ENCODE peak calls at places on chromosomes 4 and X, in six cellular contexts. P is pons; E is CD4-positive, CD25-positive, alpha-beta regulatory T cell; G is upper lobe of right lung; X is amygdala; M is islet precursor cell. Q is an unnamed sample.

GRCh38 chr4:110046588-110047049 is 133.9 kb downstream of the EGF start:
- DNase-seq in P (peak), G (no peak), M (no peak), X (peak), E (no peak), Q (peak)

GRCh38 chrX:10173331-10173900 is 16.6 kb downstream of the CLCN4 start:
- DNase-seq in X (no peak), G (no peak), E (no peak), M (peak), P (no peak), Q (peak)

GRCh38 chr4:29278580-29278979 is 1441.6 kb upstream of the PCDH7 start:
- DNase-seq in M (no peak), G (no peak), E (no peak), X (no peak), P (no peak), Q (no peak)

GRCh38 chrX:25015486-25016360 is at the start of gene ARX:
- DNase-seq in M (peak), P (no peak), X (peak), E (peak), G (peak), Q (peak)

GRCh38 chr4:128285085-128286023 is 2.3 kb downstream of the PGRMC2 start:
- DNase-seq in M (no peak), X (no peak), G (no peak), E (no peak), P (no peak), Q (no peak)

GRCh38 chr4:168717852-168718251 is 221.0 kb downstream of the PALLD start:
- DNase-seq in M (no peak), E (no peak), G (no peak), X (no peak), P (no peak), Q (no peak)

GRCh38 chr4:142565771-142566170 is 280.3 kb downstream of the INPP4B start:
- DNase-seq in G (no peak), E (peak), X (no peak), M (no peak), P (no peak), Q (no peak)

GRCh38 chr4:138460477-138460876 is 218.3 kb upstream of the SLC7A11 start:
- DNase-seq in X (no peak), G (no peak), E (no peak), P (no peak), M (no peak), Q (no peak)

GRCh38 chrX:19673334-19674040 is 158.2 kb upstream of the MAP3K15 start:
- DNase-seq in G (peak), E (no peak), X (no peak), M (peak), P (no peak), Q (peak)

GRCh38 chr4:55906323-55906722 is 42.4 kb upstream of the CEP135 start:
- DNase-seq in X (no peak), P (no peak), M (no peak), G (no peak), E (no peak), Q (no peak)

GRCh38 chrX:20139966-20140365 is 1.7 kb downstream of the EIF1AX start:
- DNase-seq in M (no peak), E (no peak), G (no peak), P (no peak), X (no peak), Q (no peak)

GRCh38 chr4:158791588-158791987 is 22.8 kb downstream of the FNIP2 start:
- DNase-seq in M (no peak), X (no peak), P (no peak), G (no peak), E (no peak), Q (no peak)

GRCh38 chr4:110484767-110485166 is 8.8 kb downstream of the ENPEP start:
- DNase-seq in M (peak), X (no peak), E (no peak), G (no peak), P (no peak), Q (peak)

GRCh38 chr4:60817609-60818008 is 382.5 kb upstream of the ADGRL3 start:
- DNase-seq in P (no peak), G (no peak), M (no peak), X (no peak), E (no peak), Q (no peak)

GRCh38 chr4:40621229-40621591 is 8.5 kb downstream of the RBM47 start:
- DNase-seq in X (no peak), E (no peak), M (no peak), P (no peak), G (no peak), Q (no peak)

GRCh38 chrX:115367956-115368355 is 78.4 kb downstream of the LUZP4 start:
- DNase-seq in G (no peak), M (no peak), X (no peak), E (no peak), P (peak), Q (no peak)

GRCh38 chr4:145218251-145218650 is 37.9 kb upstream of the OTUD4 start:
- DNase-seq in M (no peak), E (no peak), P (no peak), G (no peak), X (no peak), Q (no peak)

GRCh38 chr4:37653601-37654000 is 32.6 kb downstream of the RELL1 start:
- DNase-seq in E (no peak), G (no peak), X (no peak), P (no peak), M (no peak), Q (no peak)

GRCh38 chr4:3124070-3124767 is 49.7 kb downstream of the HTT start:
- DNase-seq in X (no peak), M (no peak), G (no peak), E (no peak), P (no peak), Q (no peak)